ENCODE peak calls at places on chromosomes 5 and 9, in eight cellular contexts. One of them, this sample, is unnamed.

GRCh38 chr5:121968910-121969607 is 7.3 kb downstream of the SRFBP1 start:
- DNase-seq in hepatocyte: peak
- DNase-seq in tibial nerve: no peak
- DNase-seq in endothelial cell of umbilical vein: peak
- DNase-seq in breast epithelium: no peak
- DNase-seq in A549: peak
- DNase-seq in sigmoid colon: no peak
- DNase-seq in AG04450: peak
- DNase-seq in this sample: no peak

GRCh38 chr5:15929616-15930303 is 249.8 kb downstream of the MARCHF11 start:
- DNase-seq in sigmoid colon: no peak
- DNase-seq in endothelial cell of umbilical vein: no peak
- DNase-seq in hepatocyte: peak
- DNase-seq in tibial nerve: no peak
- DNase-seq in A549: no peak
- DNase-seq in breast epithelium: no peak
- DNase-seq in AG04450: peak
- DNase-seq in this sample: no peak

GRCh38 chr5:135139397-135140134 is 105.5 kb upstream of the PITX1 start:
- DNase-seq in endothelial cell of umbilical vein: no peak
- DNase-seq in breast epithelium: no peak
- DNase-seq in A549: peak
- DNase-seq in AG04450: peak
- DNase-seq in tibial nerve: no peak
- DNase-seq in sigmoid colon: peak
- DNase-seq in hepatocyte: peak
- DNase-seq in this sample: no peak

GRCh38 chr5:149147673-149148072 is 6.4 kb downstream of the ABLIM3 start:
- DNase-seq in hepatocyte: no peak
- DNase-seq in breast epithelium: no peak
- DNase-seq in tibial nerve: no peak
- DNase-seq in AG04450: no peak
- DNase-seq in endothelial cell of umbilical vein: no peak
- DNase-seq in A549: no peak
- DNase-seq in sigmoid colon: no peak
- DNase-seq in this sample: no peak

GRCh38 chr5:50969207-50970145 is 303.0 kb downstream of the PARP8 start:
- DNase-seq in hepatocyte: peak
- DNase-seq in breast epithelium: no peak
- DNase-seq in tibial nerve: no peak
- DNase-seq in sigmoid colon: peak
- DNase-seq in AG04450: no peak
- DNase-seq in endothelial cell of umbilical vein: no peak
- DNase-seq in A549: no peak
- DNase-seq in this sample: no peak

GRCh38 chr5:32030686-32031478 is 143.2 kb downstream of the GOLPH3 start:
- DNase-seq in AG04450: no peak
- DNase-seq in endothelial cell of umbilical vein: no peak
- DNase-seq in hepatocyte: no peak
- DNase-seq in A549: no peak
- DNase-seq in sigmoid colon: no peak
- DNase-seq in tibial nerve: no peak
- DNase-seq in breast epithelium: no peak
- DNase-seq in this sample: no peak

GRCh38 chr9:126860757-126861466 is 473 bp downstream of the ZBTB34 start:
- DNase-seq in A549: no peak
- DNase-seq in tibial nerve: no peak
- DNase-seq in endothelial cell of umbilical vein: peak
- DNase-seq in breast epithelium: no peak
- DNase-seq in hepatocyte: no peak
- DNase-seq in sigmoid colon: no peak
- DNase-seq in AG04450: no peak
- DNase-seq in this sample: no peak

GRCh38 chr5:72234265-72234700 is 85.8 kb downstream of the MRPS27 start:
- DNase-seq in hepatocyte: peak
- DNase-seq in tibial nerve: no peak
- DNase-seq in AG04450: no peak
- DNase-seq in A549: no peak
- DNase-seq in endothelial cell of umbilical vein: peak
- DNase-seq in sigmoid colon: no peak
- DNase-seq in breast epithelium: no peak
- DNase-seq in this sample: no peak

GRCh38 chr9:33239922-33240321 is at the start of gene SPINK4:
- DNase-seq in tibial nerve: no peak
- DNase-seq in AG04450: no peak
- DNase-seq in sigmoid colon: no peak
- DNase-seq in hepatocyte: peak
- DNase-seq in A549: no peak
- DNase-seq in breast epithelium: no peak
- DNase-seq in endothelial cell of umbilical vein: peak
- DNase-seq in this sample: no peak

GRCh38 chr5:92505925-92506324 is 1075.1 kb downstream of the NR2F1-AS1 start:
- DNase-seq in A549: no peak
- DNase-seq in endothelial cell of umbilical vein: peak
- DNase-seq in hepatocyte: no peak
- DNase-seq in AG04450: no peak
- DNase-seq in sigmoid colon: no peak
- DNase-seq in breast epithelium: no peak
- DNase-seq in tibial nerve: no peak
- DNase-seq in this sample: no peak

GRCh38 chr5:125140855-125141254 is 394.4 kb upstream of the ZNF608 start:
- DNase-seq in endothelial cell of umbilical vein: peak
- DNase-seq in sigmoid colon: no peak
- DNase-seq in AG04450: peak
- DNase-seq in A549: no peak
- DNase-seq in hepatocyte: peak
- DNase-seq in tibial nerve: no peak
- DNase-seq in breast epithelium: no peak
- DNase-seq in this sample: no peak

GRCh38 chr9:8821910-8822666 is 1022.5 kb upstream of the DMAC1 start:
- DNase-seq in endothelial cell of umbilical vein: no peak
- DNase-seq in AG04450: no peak
- DNase-seq in sigmoid colon: no peak
- DNase-seq in A549: no peak
- DNase-seq in tibial nerve: no peak
- DNase-seq in breast epithelium: no peak
- DNase-seq in hepatocyte: no peak
- DNase-seq in this sample: no peak

GRCh38 chr9:127004946-127005769 is 90.6 kb downstream of the RALGPS1 start:
- DNase-seq in A549: no peak
- DNase-seq in endothelial cell of umbilical vein: no peak
- DNase-seq in sigmoid colon: no peak
- DNase-seq in hepatocyte: peak
- DNase-seq in tibial nerve: no peak
- DNase-seq in breast epithelium: no peak
- DNase-seq in AG04450: no peak
- DNase-seq in this sample: no peak

GRCh38 chr5:135694016-135694415 is 115.2 kb upstream of the CXCL14 start:
- DNase-seq in tibial nerve: no peak
- DNase-seq in A549: no peak
- DNase-seq in sigmoid colon: no peak
- DNase-seq in hepatocyte: peak
- DNase-seq in AG04450: no peak
- DNase-seq in breast epithelium: no peak
- DNase-seq in endothelial cell of umbilical vein: no peak
- DNase-seq in this sample: no peak

GRCh38 chr9:112532427-112532826 is 45.8 kb downstream of the KIAA1958 start:
- DNase-seq in AG04450: peak
- DNase-seq in endothelial cell of umbilical vein: no peak
- DNase-seq in hepatocyte: no peak
- DNase-seq in sigmoid colon: no peak
- DNase-seq in A549: no peak
- DNase-seq in tibial nerve: no peak
- DNase-seq in breast epithelium: no peak
- DNase-seq in this sample: no peak

GRCh38 chr9:70435948-70436347 is 21.5 kb upstream of the KLF9 start:
- DNase-seq in AG04450: no peak
- DNase-seq in endothelial cell of umbilical vein: peak
- DNase-seq in A549: no peak
- DNase-seq in hepatocyte: peak
- DNase-seq in sigmoid colon: no peak
- DNase-seq in breast epithelium: no peak
- DNase-seq in tibial nerve: no peak
- DNase-seq in this sample: no peak

GRCh38 chr9:124770359-124771020 is 621 bp downstream of the NR6A1 start:
- DNase-seq in hepatocyte: peak
- DNase-seq in tibial nerve: no peak
- DNase-seq in A549: peak
- DNase-seq in sigmoid colon: peak
- DNase-seq in endothelial cell of umbilical vein: no peak
- DNase-seq in AG04450: no peak
- DNase-seq in breast epithelium: no peak
- DNase-seq in this sample: peak

DNA sequence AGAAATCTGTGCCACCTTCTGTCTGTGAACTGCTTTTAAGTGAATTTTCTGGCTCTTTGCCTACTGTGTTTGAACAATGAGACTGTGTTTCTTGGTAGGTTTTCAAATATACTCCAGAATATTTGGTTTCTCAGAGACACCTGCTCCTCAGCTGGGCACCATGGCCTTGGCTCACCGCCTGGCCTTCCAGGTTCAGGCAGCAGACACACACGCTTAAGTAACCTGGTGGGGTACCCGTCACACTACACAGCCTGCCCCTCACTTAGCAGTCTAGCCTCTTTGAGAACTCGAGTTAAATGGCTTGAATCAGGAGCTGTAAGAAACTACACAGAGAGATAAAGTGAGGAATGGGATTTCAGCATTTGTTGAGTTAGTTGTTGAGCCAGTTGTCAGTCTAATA is 530.5 kb downstream of the MTRR start:
- DNase-seq in AG04450: no peak
- DNase-seq in sigmoid colon: no peak
- DNase-seq in endothelial cell of umbilical vein: no peak
- DNase-seq in tibial nerve: no peak
- DNase-seq in breast epithelium: no peak
- DNase-seq in A549: no peak
- DNase-seq in hepatocyte: no peak
- DNase-seq in this sample: no peak
- H3K27ac ChIP-seq in AG04450: no peak
- H3K27ac ChIP-seq in sigmoid colon: no peak
- H3K27ac ChIP-seq in endothelial cell of umbilical vein: no peak
- H3K27ac ChIP-seq in tibial nerve: no peak
- H3K27ac ChIP-seq in breast epithelium: no peak
- H3K27ac ChIP-seq in A549: no peak
- H3K27ac ChIP-seq in hepatocyte: no peak
- H3K27ac ChIP-seq in this sample: no peak

GRCh38 chr5:173325091-173325698 is 3.0 kb downstream of the STC2 start:
- DNase-seq in AG04450: no peak
- DNase-seq in sigmoid colon: no peak
- DNase-seq in breast epithelium: no peak
- DNase-seq in tibial nerve: no peak
- DNase-seq in A549: no peak
- DNase-seq in hepatocyte: no peak
- DNase-seq in endothelial cell of umbilical vein: no peak
- DNase-seq in this sample: no peak

GRCh38 chr5:173323121-173323798 is 5.0 kb downstream of the STC2 start:
- DNase-seq in A549: no peak
- DNase-seq in hepatocyte: no peak
- DNase-seq in breast epithelium: no peak
- DNase-seq in tibial nerve: no peak
- DNase-seq in endothelial cell of umbilical vein: no peak
- DNase-seq in AG04450: no peak
- DNase-seq in sigmoid colon: peak
- DNase-seq in this sample: no peak

GRCh38 chr5:173326501-173326960 is 1.7 kb downstream of the STC2 start:
- DNase-seq in sigmoid colon: no peak
- DNase-seq in hepatocyte: no peak
- DNase-seq in endothelial cell of umbilical vein: peak
- DNase-seq in AG04450: peak
- DNase-seq in tibial nerve: no peak
- DNase-seq in breast epithelium: no peak
- DNase-seq in A549: no peak
- DNase-seq in this sample: no peak

GRCh38 chr5:173323799-173324114 is 4.5 kb downstream of the STC2 start:
- DNase-seq in AG04450: no peak
- DNase-seq in tibial nerve: no peak
- DNase-seq in breast epithelium: no peak
- DNase-seq in endothelial cell of umbilical vein: peak
- DNase-seq in A549: no peak
- DNase-seq in sigmoid colon: no peak
- DNase-seq in hepatocyte: no peak
- DNase-seq in this sample: no peak

GRCh38 chr5:173324115-173325001 is 3.9 kb downstream of the STC2 start:
- DNase-seq in A549: no peak
- DNase-seq in AG04450: peak
- DNase-seq in sigmoid colon: peak
- DNase-seq in hepatocyte: peak
- DNase-seq in tibial nerve: no peak
- DNase-seq in endothelial cell of umbilical vein: peak
- DNase-seq in breast epithelium: no peak
- DNase-seq in this sample: no peak
- H3K27ac ChIP-seq in A549: no peak
- H3K27ac ChIP-seq in AG04450: peak
- H3K27ac ChIP-seq in sigmoid colon: peak
- H3K27ac ChIP-seq in hepatocyte: peak
- H3K27ac ChIP-seq in tibial nerve: no peak
- H3K27ac ChIP-seq in endothelial cell of umbilical vein: peak
- H3K27ac ChIP-seq in breast epithelium: peak
- H3K27ac ChIP-seq in this sample: no peak

GRCh38 chr5:55636711-55637110 is 75.4 kb downstream of the SLC38A9 start:
- DNase-seq in sigmoid colon: no peak
- DNase-seq in breast epithelium: no peak
- DNase-seq in endothelial cell of umbilical vein: no peak
- DNase-seq in tibial nerve: no peak
- DNase-seq in hepatocyte: peak
- DNase-seq in AG04450: no peak
- DNase-seq in A549: peak
- DNase-seq in this sample: no peak
- H3K27ac ChIP-seq in sigmoid colon: peak
- H3K27ac ChIP-seq in breast epithelium: peak
- H3K27ac ChIP-seq in endothelial cell of umbilical vein: no peak
- H3K27ac ChIP-seq in tibial nerve: peak
- H3K27ac ChIP-seq in hepatocyte: peak
- H3K27ac ChIP-seq in AG04450: no peak
- H3K27ac ChIP-seq in A549: peak
- H3K27ac ChIP-seq in this sample: peak

DNA sequence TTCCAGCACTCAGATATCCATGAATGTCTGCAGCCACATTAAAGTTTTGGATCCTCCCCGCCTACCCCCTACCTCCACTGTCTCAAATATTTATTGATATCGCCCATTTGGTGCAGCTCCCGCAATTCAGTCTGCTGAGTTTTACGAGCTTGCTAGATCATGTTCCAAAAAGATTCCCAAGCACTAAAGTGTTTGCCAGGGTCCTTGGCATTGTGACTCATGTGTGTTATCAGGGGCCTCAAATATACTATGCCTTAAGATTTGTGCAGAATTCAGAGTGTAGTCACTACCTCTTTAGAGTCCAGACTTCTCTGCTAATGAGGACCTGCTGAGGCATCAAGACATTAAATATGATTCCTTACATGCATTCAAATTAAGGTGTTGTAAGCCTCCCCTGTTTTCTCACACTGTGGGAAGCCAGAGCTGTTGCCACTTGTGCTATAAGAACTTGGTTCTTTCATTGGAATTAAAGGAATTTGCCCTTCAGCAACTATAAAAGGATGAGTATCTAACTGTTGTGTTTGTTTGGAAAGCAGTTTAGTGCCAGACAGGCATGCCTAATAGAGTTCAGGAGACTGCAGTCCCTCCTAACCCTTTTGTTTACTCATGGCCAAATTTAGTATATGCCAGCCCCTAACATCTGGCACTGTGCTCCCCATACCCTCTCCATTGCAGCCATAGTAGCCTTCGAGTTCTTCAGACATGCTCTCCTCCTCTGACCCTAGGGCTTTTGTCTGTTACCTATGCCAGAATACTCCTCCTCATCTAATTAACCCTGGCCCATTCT is 316.4 kb downstream of the NR3C1 start:
- DNase-seq in A549: peak
- DNase-seq in hepatocyte: peak
- DNase-seq in tibial nerve: no peak
- DNase-seq in AG04450: no peak
- DNase-seq in breast epithelium: no peak
- DNase-seq in endothelial cell of umbilical vein: no peak
- DNase-seq in sigmoid colon: no peak
- DNase-seq in this sample: no peak
- H3K27ac ChIP-seq in A549: peak
- H3K27ac ChIP-seq in hepatocyte: no peak
- H3K27ac ChIP-seq in tibial nerve: no peak
- H3K27ac ChIP-seq in AG04450: no peak
- H3K27ac ChIP-seq in breast epithelium: peak
- H3K27ac ChIP-seq in endothelial cell of umbilical vein: no peak
- H3K27ac ChIP-seq in sigmoid colon: no peak
- H3K27ac ChIP-seq in this sample: no peak